ENCODE peak calls at places on chromosomes 2 and 18, in six cellular contexts. One of them, this sample, is unnamed.

GRCh38 chr2:217928324-217929293 is 74.2 kb downstream of the TNS1 start:
- DNase-seq in A549: no peak
- DNase-seq in HepG2: no peak
- DNase-seq in GM12878: no peak
- DNase-seq in endothelial cell of umbilical vein: peak; percentile 33
- DNase-seq in K562: no peak
- DNase-seq in this sample: peak; percentile 57

GRCh38 chr2:64675860-64676259 is 22.1 kb upstream of the SERTAD2 start:
- DNase-seq in A549: peak; percentile 29
- DNase-seq in HepG2: peak; percentile 51
- DNase-seq in GM12878: no peak
- DNase-seq in endothelial cell of umbilical vein: no peak
- DNase-seq in K562: peak; percentile 29
- DNase-seq in this sample: peak; percentile 36

GRCh38 chr2:7725132-7725849 is 808.1 kb downstream of the RNF144A start:
- DNase-seq in A549: no peak
- DNase-seq in HepG2: no peak
- DNase-seq in GM12878: peak; percentile 73
- DNase-seq in endothelial cell of umbilical vein: no peak
- DNase-seq in K562: no peak
- DNase-seq in this sample: peak; percentile 24

GRCh38 chr2:215105607-215106354 is 32.6 kb downstream of the ABCA12 start:
- DNase-seq in A549: no peak
- DNase-seq in HepG2: no peak
- DNase-seq in GM12878: no peak
- DNase-seq in endothelial cell of umbilical vein: no peak
- DNase-seq in K562: no peak
- DNase-seq in this sample: no peak

GRCh38 chr2:130827502-130828251 is 9.0 kb upstream of the ARHGEF4 start:
- DNase-seq in A549: no peak
- DNase-seq in HepG2: no peak
- DNase-seq in GM12878: no peak
- DNase-seq in endothelial cell of umbilical vein: no peak
- DNase-seq in K562: no peak
- DNase-seq in this sample: peak; percentile 41

GRCh38 chr2:161228511-161229240 is 68.4 kb downstream of the TANK start:
- DNase-seq in A549: no peak
- DNase-seq in HepG2: no peak
- DNase-seq in GM12878: no peak
- DNase-seq in endothelial cell of umbilical vein: no peak
- DNase-seq in K562: no peak
- DNase-seq in this sample: no peak

GRCh38 chr2:110675679-110676078 is 2.2 kb downstream of the BUB1 start:
- DNase-seq in A549: no peak
- DNase-seq in HepG2: no peak
- DNase-seq in GM12878: no peak
- DNase-seq in endothelial cell of umbilical vein: no peak
- DNase-seq in K562: no peak
- DNase-seq in this sample: no peak

GRCh38 chr2:189402932-189403331 is 38.3 kb upstream of the WDR75 start:
- DNase-seq in A549: no peak
- DNase-seq in HepG2: no peak
- DNase-seq in GM12878: no peak
- DNase-seq in endothelial cell of umbilical vein: no peak
- DNase-seq in K562: no peak
- DNase-seq in this sample: no peak

GRCh38 chr18:43303376-43303775 is 26.1 kb upstream of the SYT4 start:
- DNase-seq in A549: no peak
- DNase-seq in HepG2: no peak
- DNase-seq in GM12878: no peak
- DNase-seq in endothelial cell of umbilical vein: no peak
- DNase-seq in K562: no peak
- DNase-seq in this sample: no peak

GRCh38 chr2:221006084-221006483 is 566.0 kb downstream of the EPHA4 start:
- DNase-seq in A549: no peak
- DNase-seq in HepG2: no peak
- DNase-seq in GM12878: no peak
- DNase-seq in endothelial cell of umbilical vein: no peak
- DNase-seq in K562: no peak
- DNase-seq in this sample: no peak

GRCh38 chr2:40955042-40955441 is 503.2 kb upstream of the SLC8A1 start:
- DNase-seq in A549: no peak
- DNase-seq in HepG2: no peak
- DNase-seq in GM12878: no peak
- DNase-seq in endothelial cell of umbilical vein: no peak
- DNase-seq in K562: no peak
- DNase-seq in this sample: no peak

GRCh38 chr2:121321476-121321875 is 36.5 kb upstream of the TFCP2L1 start:
- DNase-seq in A549: no peak
- DNase-seq in HepG2: no peak
- DNase-seq in GM12878: no peak
- DNase-seq in endothelial cell of umbilical vein: no peak
- DNase-seq in K562: no peak
- DNase-seq in this sample: no peak

GRCh38 chr2:45714679-45715078 is 63.2 kb downstream of the PRKCE start:
- DNase-seq in A549: no peak
- DNase-seq in HepG2: no peak
- DNase-seq in GM12878: no peak
- DNase-seq in endothelial cell of umbilical vein: no peak
- DNase-seq in K562: no peak
- DNase-seq in this sample: no peak

GRCh38 chr2:11540148-11540995 is 6.5 kb downstream of the GREB1 start:
- DNase-seq in A549: no peak
- DNase-seq in HepG2: no peak
- DNase-seq in GM12878: no peak
- DNase-seq in endothelial cell of umbilical vein: no peak
- DNase-seq in K562: no peak
- DNase-seq in this sample: no peak

GRCh38 chr2:239717706-239718105 is 307.4 kb downstream of the NDUFA10 start:
- DNase-seq in A549: no peak
- DNase-seq in HepG2: no peak
- DNase-seq in GM12878: no peak
- DNase-seq in endothelial cell of umbilical vein: no peak
- DNase-seq in K562: no peak
- DNase-seq in this sample: no peak

GRCh38 chr2:238930216-238930615 is 82.3 kb downstream of the TWIST2 start:
- DNase-seq in A549: no peak
- DNase-seq in HepG2: no peak
- DNase-seq in GM12878: no peak
- DNase-seq in endothelial cell of umbilical vein: no peak
- DNase-seq in K562: no peak
- DNase-seq in this sample: no peak

GRCh38 chr2:239704737-239705136 is 303.9 kb upstream of the HDAC4 start:
- DNase-seq in A549: no peak
- DNase-seq in HepG2: no peak
- DNase-seq in GM12878: no peak
- DNase-seq in endothelial cell of umbilical vein: no peak
- DNase-seq in K562: no peak
- DNase-seq in this sample: no peak

GRCh38 chr2:141498561-141498960 is 632.3 kb downstream of the LRP1B start:
- DNase-seq in A549: no peak
- DNase-seq in HepG2: no peak
- DNase-seq in GM12878: no peak
- DNase-seq in endothelial cell of umbilical vein: no peak
- DNase-seq in K562: no peak
- DNase-seq in this sample: no peak

GRCh38 chr2:197079832-197080555 is 153.5 kb upstream of the PGAP1 start:
- DNase-seq in A549: no peak
- DNase-seq in HepG2: no peak
- DNase-seq in GM12878: no peak
- DNase-seq in endothelial cell of umbilical vein: peak; percentile 87
- DNase-seq in K562: no peak
- DNase-seq in this sample: no peak

GRCh38 chr18:49275448-49275847 is 185.0 kb downstream of the DYM start:
- DNase-seq in A549: no peak
- DNase-seq in HepG2: no peak
- DNase-seq in GM12878: no peak
- DNase-seq in endothelial cell of umbilical vein: no peak
- DNase-seq in K562: no peak
- DNase-seq in this sample: no peak

GRCh38 chr2:132374551-132374950 is 42.1 kb upstream of the GPR39 start:
- DNase-seq in A549: no peak
- DNase-seq in HepG2: no peak
- DNase-seq in GM12878: no peak
- DNase-seq in endothelial cell of umbilical vein: no peak
- DNase-seq in K562: no peak
- DNase-seq in this sample: no peak

GRCh38 chr2:72973566-72974435 is 56.5 kb downstream of the EMX1 start:
- DNase-seq in A549: peak; percentile 89
- DNase-seq in HepG2: peak; percentile 58
- DNase-seq in GM12878: no peak
- DNase-seq in endothelial cell of umbilical vein: peak; percentile 46
- DNase-seq in K562: peak; percentile 79
- DNase-seq in this sample: peak; percentile 78

GRCh38 chr2:31386648-31387047 is 27.9 kb downstream of the XDH start:
- DNase-seq in A549: no peak
- DNase-seq in HepG2: peak; percentile 11
- DNase-seq in GM12878: no peak
- DNase-seq in endothelial cell of umbilical vein: no peak
- DNase-seq in K562: peak; percentile 44
- DNase-seq in this sample: no peak

GRCh38 chr2:128286011-128286721 is 32.5 kb downstream of the HS6ST1 start:
- DNase-seq in A549: no peak
- DNase-seq in HepG2: no peak
- DNase-seq in GM12878: no peak
- DNase-seq in endothelial cell of umbilical vein: peak; percentile 56
- DNase-seq in K562: no peak
- DNase-seq in this sample: no peak
- TF ChIP-seq MYC in A549: no peak
- TF ChIP-seq MYC in HepG2: no peak
- TF ChIP-seq MYC in GM12878: no peak
- TF ChIP-seq MYC in endothelial cell of umbilical vein: no peak
- TF ChIP-seq MYC in K562: no peak
- TF ChIP-seq MYC in this sample: no peak

DNA sequence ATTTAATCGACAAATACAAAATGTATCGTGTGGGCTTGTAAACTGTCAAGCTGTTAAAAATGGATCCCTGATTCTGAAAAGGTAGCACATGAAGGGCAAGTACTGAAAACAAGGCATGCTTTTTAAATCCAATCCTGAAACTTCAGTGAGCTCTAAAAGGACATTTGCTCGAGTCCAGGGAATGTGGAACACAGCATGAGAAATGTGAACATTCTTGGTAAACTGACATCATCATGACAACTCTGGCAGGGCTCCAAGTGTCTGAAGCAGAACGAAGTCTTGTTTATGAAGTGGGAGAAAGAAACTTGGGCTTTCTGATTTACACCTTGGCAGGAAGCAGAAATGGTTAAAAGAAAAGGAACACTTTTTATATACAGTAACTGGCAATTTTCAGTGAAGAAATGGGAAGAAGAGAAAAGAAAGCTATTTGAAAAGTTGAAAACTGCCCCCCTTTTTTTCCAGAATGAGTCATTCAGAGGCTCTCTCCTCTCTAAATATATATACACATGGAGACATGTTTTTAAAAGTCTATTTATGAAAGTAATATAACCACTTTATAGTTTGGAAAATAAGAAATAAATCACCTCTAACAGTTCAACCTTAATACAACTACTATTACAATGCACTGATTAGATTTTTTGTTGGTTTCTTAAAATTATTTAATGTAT is 120.8 kb downstream of the GAREM1 start:
- DNase-seq in A549: peak; percentile 13
- DNase-seq in HepG2: peak; percentile 82
- DNase-seq in GM12878: no peak
- DNase-seq in endothelial cell of umbilical vein: peak; percentile 95
- DNase-seq in K562: no peak
- DNase-seq in this sample: no peak
- H3K4me3 ChIP-seq in A549: peak overlapping the region; percentile 18
- H3K4me3 ChIP-seq in HepG2: no peak overlapping the region
- H3K4me3 ChIP-seq in GM12878: no peak overlapping the region
- H3K4me3 ChIP-seq in endothelial cell of umbilical vein: no peak overlapping the region
- H3K4me3 ChIP-seq in K562: no peak overlapping the region
- H3K4me3 ChIP-seq in this sample: no peak overlapping the region

GRCh38 chr2:119647440-119648169 is 31.4 kb upstream of the TMEM177 start:
- DNase-seq in A549: no peak
- DNase-seq in HepG2: no peak
- DNase-seq in GM12878: peak; percentile 35
- DNase-seq in endothelial cell of umbilical vein: peak; percentile 86
- DNase-seq in K562: no peak
- DNase-seq in this sample: peak; percentile 56

GRCh38 chr2:119641562-119642258 is 37.3 kb upstream of the TMEM177 start:
- DNase-seq in A549: peak; percentile 87
- DNase-seq in HepG2: peak; percentile 70
- DNase-seq in GM12878: peak; percentile 40
- DNase-seq in endothelial cell of umbilical vein: peak; percentile 78
- DNase-seq in K562: peak; percentile 77
- DNase-seq in this sample: peak; percentile 80

GRCh38 chr2:119646149-119646548 is 32.9 kb upstream of the TMEM177 start:
- DNase-seq in A549: no peak
- DNase-seq in HepG2: no peak
- DNase-seq in GM12878: no peak
- DNase-seq in endothelial cell of umbilical vein: no peak
- DNase-seq in K562: no peak
- DNase-seq in this sample: no peak

GRCh38 chr2:119645173-119645846 is 33.7 kb upstream of the TMEM177 start:
- DNase-seq in A549: no peak
- DNase-seq in HepG2: no peak
- DNase-seq in GM12878: no peak
- DNase-seq in endothelial cell of umbilical vein: peak; percentile 96
- DNase-seq in K562: no peak
- DNase-seq in this sample: no peak

GRCh38 chr2:119644186-119644585 is 34.8 kb upstream of the TMEM177 start:
- DNase-seq in A549: no peak
- DNase-seq in HepG2: no peak
- DNase-seq in GM12878: no peak
- DNase-seq in endothelial cell of umbilical vein: peak; percentile 72
- DNase-seq in K562: no peak
- DNase-seq in this sample: no peak
- TF ChIP-seq MYC in A549: no peak
- TF ChIP-seq MYC in HepG2: no peak
- TF ChIP-seq MYC in GM12878: no peak
- TF ChIP-seq MYC in endothelial cell of umbilical vein: no peak
- TF ChIP-seq MYC in K562: no peak
- TF ChIP-seq MYC in this sample: no peak

DNA sequence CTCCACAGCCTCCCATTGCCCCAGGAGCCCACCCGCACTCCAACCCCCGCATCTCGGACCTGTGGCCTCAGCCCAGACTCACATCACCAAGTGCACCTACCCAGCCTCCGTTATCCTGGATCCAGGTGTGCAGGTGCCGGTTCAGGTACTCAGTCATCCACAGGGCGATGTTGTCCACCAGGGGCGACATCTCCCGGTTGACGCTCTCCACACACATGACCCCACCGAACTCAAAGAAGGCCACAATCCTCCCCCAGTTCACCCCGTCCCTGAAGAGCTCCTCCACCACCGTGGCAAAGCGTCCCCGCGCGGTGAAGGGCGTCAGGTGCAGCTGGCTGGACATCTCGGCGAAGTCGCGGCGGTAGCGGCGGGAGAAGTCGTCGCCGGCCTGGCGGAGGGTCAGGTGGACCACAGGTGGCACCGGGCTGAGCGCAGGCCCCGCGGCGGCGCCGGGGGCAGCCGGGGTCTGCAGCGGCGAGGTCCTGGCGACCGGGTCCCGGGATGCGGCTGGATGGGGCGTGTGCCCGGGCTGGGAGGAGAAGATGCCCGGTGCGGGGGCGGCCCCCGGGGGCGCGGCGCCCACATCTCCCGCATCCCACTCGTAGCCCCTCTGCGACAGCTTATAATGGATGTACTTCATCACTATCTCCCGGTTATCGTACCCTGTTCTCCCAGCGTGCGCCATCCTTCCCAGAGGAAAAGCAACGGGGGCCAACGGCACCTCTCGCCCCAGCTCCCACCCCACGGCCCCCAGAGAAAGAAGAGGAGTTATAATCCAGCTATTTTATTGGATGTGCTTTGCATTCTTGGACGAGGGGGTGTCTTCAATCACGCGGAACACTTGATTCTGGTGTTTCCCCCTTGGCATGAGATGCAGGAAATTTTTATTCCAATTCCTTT is 1.3 kb downstream of the BCL2 start:
- DNase-seq in A549: no peak
- DNase-seq in HepG2: no peak
- DNase-seq in GM12878: no peak
- DNase-seq in endothelial cell of umbilical vein: no peak
- DNase-seq in K562: no peak
- DNase-seq in this sample: peak; percentile 89
- H3K4me3 ChIP-seq in A549: peak overlapping the region; percentile 51
- H3K4me3 ChIP-seq in HepG2: peak overlapping the region; percentile 12
- H3K4me3 ChIP-seq in GM12878: peak overlapping the region; percentile 98
- H3K4me3 ChIP-seq in endothelial cell of umbilical vein: peak overlapping the region; percentile 21
- H3K4me3 ChIP-seq in K562: no peak overlapping the region
- H3K4me3 ChIP-seq in this sample: peak overlapping the region; percentile 99